ENCODE peak calls at places on chromosomes 16 and 17, in ten cellular contexts. R is stimulated activated CD8-positive, alpha-beta memory T cell treated with anti-CD3 and anti-CD28 coated beads, Interleukin-7, amount 100 ng/mL, for 48 hours; O is nephron progenitor cell; S is LHCN-M2; Q is GM03348; T is stimulated activated CD4-positive, alpha-beta T cell treated with anti-CD3 and anti-CD28 coated beads, Interleukin-15, amount 100 ng/mL, for 1 hour; H is tibial nerve; J is PC-3; W is T47D; M is GM13977. C is an unnamed sample.

GRCh38 chr17:58316260-58316960 is 12.2 kb downstream of the TSPOAP1 start:
- DNase-seq in R (no peak), O (no peak), S (no peak), Q (no peak), T (no peak), H (no peak), J (no peak), W (no peak), M (no peak), C (no peak)

GRCh38 chr17:48995332-48995870 is 1.8 kb upstream of the IGF2BP1 start:
- DNase-seq in R (no peak), O (peak; percentile 42), S (no peak), Q (no peak), T (no peak), H (no peak), J (no peak), W (no peak), M (no peak), C (peak; percentile 10)

GRCh38 chr17:1112875-1113274 is 66.9 kb downstream of the ABR start:
- DNase-seq in R (no peak), O (no peak), S (no peak), Q (no peak), T (no peak), H (no peak), J (no peak), W (peak; percentile 32), M (no peak), C (no peak)

GRCh38 chr16:85653226-85653917 is 35.4 kb downstream of the GINS2 start:
- DNase-seq in R (no peak), O (no peak), S (no peak), Q (no peak), T (no peak), H (no peak), J (no peak), W (no peak), M (no peak), C (no peak)

GRCh38 chr16:89365044-89365467 is 125.3 kb downstream of the ANKRD11 start:
- DNase-seq in R (no peak), O (no peak), S (peak; percentile 41), Q (peak; percentile 55), T (no peak), H (no peak), J (peak; percentile 81), W (no peak), M (peak; percentile 66), C (peak; percentile 78)

GRCh38 chr16:25264599-25264998 is 7.0 kb upstream of the ZKSCAN2 start:
- DNase-seq in R (no peak), O (peak; percentile 56), S (peak; percentile 68), Q (peak; percentile 17), T (no peak), H (no peak), J (peak; percentile 17), W (peak; percentile 62), M (no peak), C (peak; percentile 18)

GRCh38 chr17:74545456-74546230 is at the start of gene CD300C:
- DNase-seq in R (no peak), O (no peak), S (no peak), Q (no peak), T (no peak), H (no peak), J (peak; percentile 15), W (no peak), M (no peak), C (no peak)

GRCh38 chr17:79325707-79326106 is 251.1 kb downstream of the ENGASE start:
- DNase-seq in R (no peak), O (peak; percentile 90), S (peak; percentile 12), Q (no peak), T (no peak), H (no peak), J (peak; percentile 29), W (peak; percentile 61), M (no peak), C (peak; percentile 46)

GRCh38 chr16:50497592-50497991 is 50.6 kb upstream of the NKD1 start:
- DNase-seq in R (no peak), O (no peak), S (no peak), Q (peak; percentile 24), T (no peak), H (no peak), J (no peak), W (no peak), M (no peak), C (no peak)

C was measured in AG08396.